ENCODE peak calls at places on chromosome 13, in four cellular contexts. S, D, A and Q are unnamed samples.

GRCh38 chr13:42997381-42997780 is 5.3 kb upstream of the EPSTI1 start:
- DNase-seq in D (no peak), A (no peak), S (peak), Q (no peak)

GRCh38 chr13:40665061-40665753 is 1.2 kb downstream of the FOXO1 start:
- DNase-seq in A (peak), D (no peak), S (no peak), Q (no peak)

GRCh38 chr13:42580644-42581043 is 6.7 kb downstream of the TNFSF11 start:
- DNase-seq in S (no peak), D (no peak), A (no peak), Q (no peak)

GRCh38 chr13:109150691-109151090 is 521.3 kb downstream of the MYO16 start:
- DNase-seq in A (no peak), D (no peak), S (no peak), Q (no peak)

GRCh38 chr13:108947551-108948030 is 318.2 kb downstream of the MYO16 start:
- DNase-seq in A (no peak), S (peak), D (no peak), Q (no peak)

GRCh38 chr13:73677041-73677589 is 457.1 kb downstream of the KLF12 start:
- DNase-seq in D (no peak), S (peak), A (no peak), Q (no peak)

GRCh38 chr13:30421093-30422055 is 919 bp upstream of the UBE2L5 start:
- DNase-seq in D (no peak), S (peak), A (peak), Q (peak)

GRCh38 chr13:68190826-68191225 is 960.7 kb upstream of the PCDH9 start:
- DNase-seq in D (no peak), S (no peak), A (no peak), Q (no peak)

GRCh38 chr13:86585826-86586225 is 786.6 kb upstream of the SLITRK6 start:
- DNase-seq in D (no peak), S (peak), A (no peak), Q (no peak)

GRCh38 chr13:68350554-68350953 is 1120.4 kb upstream of the PCDH9 start:
- DNase-seq in S (no peak), A (no peak), D (no peak), Q (no peak)

GRCh38 chr13:27137759-27138158 is 33.9 kb downstream of the USP12 start:
- DNase-seq in S (no peak), A (no peak), D (no peak), Q (no peak)
- H2BK120ac ChIP-seq in S (no peak), A (no peak), D (no peak), Q (no peak)

GRCh38 chr13:27446986-27447583 is 3.3 kb downstream of the MTIF3 start:
- DNase-seq in S (no peak), D (no peak), A (no peak), Q (no peak)
- H2AFZ ChIP-seq in S (no peak), D (no peak), A (no peak), Q (no peak)

GRCh38 chr13:110251227-110251791 is 55.6 kb downstream of the COL4A1 start:
- DNase-seq in A (no peak), S (no peak), D (no peak), Q (no peak)

GRCh38 chr13:110254151-110254679 is 52.7 kb downstream of the COL4A1 start:
- DNase-seq in D (no peak), S (peak), A (no peak), Q (no peak)

GRCh38 chr13:110249326-110249725 is 57.6 kb downstream of the COL4A1 start:
- DNase-seq in S (no peak), A (no peak), D (no peak), Q (no peak)

GRCh38 chr13:110248449-110249143 is 58.4 kb downstream of the COL4A1 start:
- DNase-seq in S (no peak), A (no peak), D (no peak), Q (no peak)

GRCh38 chr13:110250258-110250891 is 56.6 kb downstream of the COL4A1 start:
- DNase-seq in S (peak), A (no peak), D (no peak), Q (no peak)
- H2AK5ac ChIP-seq in S (peak), A (no peak), D (no peak), Q (no peak)

GRCh38 chr13:97020194-97020593 is 25.9 kb upstream of the OXGR1 start:
- DNase-seq in S (no peak), A (no peak), D (no peak), Q (no peak)
- H2BK120ac ChIP-seq in S (no peak), A (no peak), D (no peak), Q (no peak)

GRCh38 chr13:75225288-75225687 is 256.7 kb downstream of the TBC1D4 start:
- DNase-seq in D (no peak), A (no peak), S (no peak), Q (no peak)
- H2AFZ ChIP-seq in D (no peak), A (no peak), S (no peak), Q (no peak)

GRCh38 chr13:27329210-27329609 is 58.6 kb downstream of the RASL11A start:
- DNase-seq in D (no peak), A (no peak), S (no peak), Q (no peak)
- H2AK5ac ChIP-seq in D (no peak), A (no peak), S (no peak), Q (no peak)

GRCh38 chr13:48001127-48001881 is at the start of gene SUCLA2:
- DNase-seq in D (peak), A (peak), S (peak), Q (peak)
- H2BK120ac ChIP-seq in D (peak), A (no peak), S (peak), Q (no peak)

DNA sequence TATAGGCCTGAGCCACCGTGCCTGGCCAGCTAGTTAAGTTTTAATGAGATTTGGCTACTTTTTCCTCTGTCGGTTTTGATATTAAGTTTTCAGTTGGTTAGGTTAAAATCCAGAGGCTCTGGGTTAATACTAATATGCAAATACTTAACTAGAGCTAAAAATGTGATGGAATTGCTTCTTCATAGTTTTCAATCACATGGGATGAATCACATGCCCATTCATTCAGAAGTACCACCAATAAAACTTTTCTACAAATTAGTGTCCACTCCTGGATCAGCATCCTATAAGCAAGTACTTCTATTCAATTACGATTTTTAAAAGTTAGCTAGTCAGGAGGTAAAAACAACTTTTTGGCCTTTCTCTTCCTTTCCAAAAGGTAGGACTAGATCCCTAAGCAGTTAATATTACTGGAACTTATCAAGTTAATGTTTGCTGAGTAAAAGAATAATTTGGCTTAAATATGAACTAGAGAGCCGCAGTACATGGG is 4.3 kb downstream of the SLC25A30 start:
- DNase-seq in S (no peak), D (no peak), A (no peak), Q (no peak)
- H2AFZ ChIP-seq in S (no peak), D (no peak), A (no peak), Q (no peak)

GRCh38 chr13:99982021-99982740 is 597 bp downstream of the ZIC2 start:
- DNase-seq in S (no peak), D (no peak), A (no peak), Q (no peak)

GRCh38 chr13:99983401-99984133 is 2.0 kb downstream of the ZIC2 start:
- DNase-seq in D (no peak), A (no peak), S (no peak), Q (peak)

GRCh38 chr13:99984134-99984462 is 2.5 kb downstream of the ZIC2 start:
- DNase-seq in A (no peak), S (no peak), D (no peak), Q (no peak)

GRCh38 chr13:99981115-99982020 is at the start of gene ZIC2:
- DNase-seq in D (no peak), S (no peak), A (peak), Q (peak)

GRCh38 chr13:99982741-99983400 is 1.3 kb downstream of the ZIC2 start:
- DNase-seq in A (no peak), S (no peak), D (no peak), Q (no peak)
- H2AK5ac ChIP-seq in A (no peak), S (no peak), D (peak), Q (no peak)